ENCODE peak calls at places on chromosomes 1 and 21, in eight cellular contexts. I, L, K, Q, J, P, F and Z are unnamed samples.

GRCh38 chr21:44872568-44873355 is 728 bp downstream of the PTTG1IP start:
- DNase-seq in I (peak; percentile 60), L (peak; percentile 34), K (no peak), Q (no peak), J (peak; percentile 73), P (peak; percentile 82), F (peak; percentile 53), Z (peak; percentile 62)

GRCh38 chr1:90045853-90046563 is 51.1 kb downstream of the ZNF326 start:
- DNase-seq in I (peak; percentile 49), L (no peak), K (no peak), Q (peak; percentile 8), J (no peak), P (peak; percentile 24), F (peak; percentile 35), Z (peak; percentile 14)

GRCh38 chr1:181545385-181545784 is 62.1 kb downstream of the CACNA1E start:
- DNase-seq in I (no peak), L (no peak), K (no peak), Q (no peak), J (no peak), P (no peak), F (no peak), Z (no peak)

GRCh38 chr1:222068101-222068500 is 326.2 kb upstream of the DUSP10 start:
- DNase-seq in I (no peak), L (no peak), K (no peak), Q (no peak), J (no peak), P (no peak), F (no peak), Z (no peak)

GRCh38 chr1:233244183-233244582 is 51.3 kb downstream of the PCNX2 start:
- DNase-seq in I (peak; percentile 60), L (no peak), K (no peak), Q (peak; percentile 2), J (no peak), P (no peak), F (no peak), Z (no peak)

GRCh38 chr1:8580566-8580965 is 236.9 kb downstream of the RERE start:
- DNase-seq in I (no peak), L (no peak), K (no peak), Q (no peak), J (no peak), P (no peak), F (no peak), Z (no peak)

GRCh38 chr1:153679337-153680119 is 1.0 kb downstream of the NPR1 start:
- DNase-seq in I (peak; percentile 43), L (no peak), K (no peak), Q (no peak), J (peak; percentile 62), P (peak; percentile 27), F (peak; percentile 56), Z (no peak)

GRCh38 chr1:87226341-87226760 is 102.3 kb upstream of the LMO4 start:
- DNase-seq in I (peak; percentile 76), L (peak; percentile 60), K (no peak), Q (no peak), J (peak; percentile 85), P (peak; percentile 93), F (peak; percentile 93), Z (peak; percentile 97)

GRCh38 chr1:40794915-40795715 is 11.5 kb downstream of the KCNQ4 start:
- DNase-seq in I (no peak), L (no peak), K (no peak), Q (no peak), J (no peak), P (no peak), F (no peak), Z (no peak)

GRCh38 chr1:162530318-162530984 is 31.1 kb upstream of the UAP1 start:
- DNase-seq in I (no peak), L (no peak), K (no peak), Q (no peak), J (no peak), P (no peak), F (peak; percentile 20), Z (no peak)

GRCh38 chr1:44945992-44946391 is 40.4 kb downstream of the EIF2B3 start:
- DNase-seq in I (no peak), L (no peak), K (no peak), Q (no peak), J (no peak), P (no peak), F (no peak), Z (no peak)

GRCh38 chr21:21052672-21053071 is 54.5 kb downstream of the NCAM2 start:
- DNase-seq in I (no peak), L (no peak), K (no peak), Q (no peak), J (no peak), P (no peak), F (no peak), Z (no peak)

GRCh38 chr1:62875676-62876075 is 91.7 kb downstream of the ATG4C start:
- DNase-seq in I (no peak), L (no peak), K (no peak), Q (no peak), J (no peak), P (no peak), F (no peak), Z (no peak)

GRCh38 chr1:23638188-23638619 is 53.4 kb upstream of the RPL11 start:
- DNase-seq in I (no peak), L (peak; percentile 36), K (no peak), Q (no peak), J (peak; percentile 62), P (peak; percentile 33), F (no peak), Z (no peak)

GRCh38 chr1:40740039-40740991 is 43.3 kb upstream of the KCNQ4 start:
- DNase-seq in I (no peak), L (peak; percentile 35), K (no peak), Q (no peak), J (no peak), P (no peak), F (no peak), Z (no peak)

GRCh38 chr21:42847051-42847707 is 32.2 kb downstream of the WDR4 start:
- DNase-seq in I (no peak), L (no peak), K (no peak), Q (no peak), J (peak; percentile 39), P (no peak), F (no peak), Z (no peak)

GRCh38 chr21:27171704-27172103 is 204.8 kb upstream of the ADAMTS5 start:
- DNase-seq in I (no peak), L (peak; percentile 26), K (no peak), Q (no peak), J (no peak), P (no peak), F (no peak), Z (no peak)

GRCh38 chr1:116338400-116338799 is 34.6 kb upstream of the ATP1A1 start:
- DNase-seq in I (no peak), L (no peak), K (no peak), Q (no peak), J (no peak), P (no peak), F (no peak), Z (no peak)
- H3K4me1 ChIP-seq in I (peaks cover 19% of the 10 kb centered on the region), L (no peaks in the 10 kb centered on the region), K (peaks cover 7% of the 10 kb centered on the region), Q (no peaks in the 10 kb centered on the region), J (no peaks in the 10 kb centered on the region), P (peaks cover 5% of the 10 kb centered on the region), F (peaks cover 16% of the 10 kb centered on the region), Z (no peaks in the 10 kb centered on the region)

DNA sequence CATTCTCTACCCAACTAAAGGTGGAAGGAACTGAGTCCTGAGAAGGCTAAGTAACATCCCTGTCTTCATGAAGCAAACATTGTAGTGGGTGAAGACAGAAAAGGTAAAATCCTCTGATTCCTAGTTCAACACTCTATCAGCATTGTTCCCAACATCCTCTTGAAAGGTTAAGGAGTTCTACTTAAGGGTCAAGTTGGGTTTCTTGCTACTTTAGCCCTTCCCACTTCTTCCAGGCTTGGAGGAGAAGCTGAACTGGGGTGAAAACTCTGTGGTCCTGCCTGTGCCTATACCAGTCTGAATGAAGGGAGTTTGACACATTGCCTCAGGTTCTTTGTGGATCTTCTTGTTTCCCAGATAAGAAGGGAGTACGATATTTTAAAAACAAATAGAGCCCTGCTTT is 54.1 kb downstream of the ATP2B4 start:
- DNase-seq in I (no peak), L (no peak), K (no peak), Q (no peak), J (no peak), P (no peak), F (no peak), Z (no peak)
- H3K36me3 ChIP-seq in I (no peaks in the 10 kb centered on the region), L (no peaks in the 10 kb centered on the region), K (no peaks in the 10 kb centered on the region), Q (no peaks in the 10 kb centered on the region), J (no peaks in the 10 kb centered on the region), P (peaks cover 73% of the 10 kb centered on the region), F (no peaks in the 10 kb centered on the region), Z (peaks cover 64% of the 10 kb centered on the region)

GRCh38 chr1:229862017-229862774 is 204.8 kb upstream of the GALNT2 start:
- DNase-seq in I (no peak), L (peak; percentile 48), K (no peak), Q (no peak), J (no peak), P (peak; percentile 39), F (no peak), Z (no peak)
- H3K27ac ChIP-seq in I (peak overlapping the region; percentile 16), L (peak overlapping the region; percentile 70), K (no peak overlapping the region), Q (no peak overlapping the region), J (peak overlapping the region; percentile 91), P (no peak overlapping the region), F (no peak overlapping the region), Z (no peak overlapping the region)

GRCh38 chr1:234779160-234779538 is 169.2 kb upstream of the IRF2BP2 start:
- DNase-seq in I (peak; percentile 24), L (no peak), K (no peak), Q (no peak), J (no peak), P (no peak), F (peak; percentile 19), Z (no peak)

GRCh38 chr1:234780112-234780511 is 170.1 kb upstream of the IRF2BP2 start:
- DNase-seq in I (no peak), L (no peak), K (no peak), Q (no peak), J (no peak), P (no peak), F (peak; percentile 21), Z (no peak)

GRCh38 chr1:234776875-234777849 is 167.2 kb upstream of the IRF2BP2 start:
- DNase-seq in I (peak; percentile 36), L (no peak), K (no peak), Q (no peak), J (no peak), P (no peak), F (peak; percentile 29), Z (no peak)

GRCh38 chr1:234777850-234778214 is 167.9 kb upstream of the IRF2BP2 start:
- DNase-seq in I (peak; percentile 46), L (no peak), K (no peak), Q (no peak), J (no peak), P (no peak), F (no peak), Z (no peak)

DNA sequence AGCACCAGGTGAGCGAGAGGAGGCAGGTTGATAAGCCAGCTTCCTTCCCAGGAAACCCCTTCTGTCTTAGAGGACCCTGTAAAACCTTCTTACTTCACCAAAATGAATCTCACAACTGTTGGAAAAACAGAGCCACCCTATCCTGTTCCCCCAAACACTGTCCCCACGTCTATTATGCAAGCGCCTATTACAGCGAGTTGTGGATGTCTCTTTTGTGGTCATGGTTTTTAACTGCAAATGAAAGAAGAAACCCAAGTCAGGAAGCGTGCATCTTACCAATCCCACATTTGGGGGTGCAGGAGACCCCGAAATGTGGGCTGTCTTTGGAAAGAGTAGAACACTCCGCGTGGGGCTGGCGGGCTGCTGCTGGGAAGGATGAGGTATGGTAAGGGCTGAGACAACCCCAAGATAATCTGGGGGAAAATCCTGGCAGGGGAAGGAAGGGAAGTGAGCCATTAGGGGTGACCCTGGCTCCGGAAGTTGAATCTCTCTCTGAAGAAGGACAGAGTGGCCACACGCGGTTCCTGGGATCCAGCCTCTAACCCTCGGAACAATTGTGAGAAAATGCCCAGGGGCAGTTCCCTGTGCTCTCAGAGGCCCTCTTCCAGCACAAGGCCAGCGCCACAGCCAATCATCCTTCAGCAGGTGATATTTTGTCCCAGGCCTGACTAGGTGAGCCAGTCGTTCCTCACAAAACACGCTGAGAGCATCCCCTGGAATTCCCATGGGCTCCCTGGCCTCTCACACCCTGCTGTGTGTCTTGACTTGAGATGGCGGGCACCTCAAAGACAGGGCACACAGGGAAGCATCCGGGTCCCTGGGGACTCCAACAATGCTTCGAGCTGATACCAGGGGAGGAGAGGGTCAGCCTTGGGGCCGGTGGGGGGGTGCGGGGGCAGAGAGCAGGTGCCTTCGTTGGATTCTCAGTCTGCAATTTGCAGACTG is 168.5 kb upstream of the IRF2BP2 start:
- DNase-seq in I (peak; percentile 33), L (no peak), K (no peak), Q (no peak), J (peak; percentile 57), P (peak; percentile 13), F (peak; percentile 27), Z (peak; percentile 49)
- H3K4me1 ChIP-seq in I (no peaks in the 10 kb centered on the region), L (no peaks in the 10 kb centered on the region), K (peaks cover 19% of the 10 kb centered on the region), Q (no peaks in the 10 kb centered on the region), J (no peaks in the 10 kb centered on the region), P (peaks cover 2% of the 10 kb centered on the region), F (no peaks in the 10 kb centered on the region), Z (peaks cover 2% of the 10 kb centered on the region)